ENCODE peak calls at places on chromosome 15, in seven cellular contexts. J is stimulated activated CD4-positive, alpha-beta T cell treated with anti-CD3 and anti-CD28 coated beads, Interleukin-2, amount 100 ng/mL, for 24 hours; H is EL; C is astrocyte of the spinal cord; D is RKO; W is NCI-H1694; B is posterior cingulate gyrus. I is an unnamed sample.

GRCh38 chr15:56927816-56928215 is 9.4 kb downstream of the TCF12 start:
- DNase-seq in C (no peak), H (peak; percentile 63), J (no peak), B (no peak), W (no peak), D (no peak), I (no peak)

GRCh38 chr15:32873292-32874114 is 155.7 kb downstream of the GREM1 start:
- DNase-seq in C (no peak), D (no peak), B (no peak), J (no peak), W (no peak), H (no peak), I (no peak)

GRCh38 chr15:66705277-66705927 is 3.4 kb downstream of the SMAD6 start:
- DNase-seq in W (no peak), J (no peak), C (no peak), H (no peak), B (no peak), D (no peak), I (peak; percentile 73)

GRCh38 chr15:58666957-58667356 is 82.5 kb downstream of the ADAM10 start:
- DNase-seq in H (peak; percentile 28), B (no peak), D (no peak), J (no peak), W (no peak), C (peak; percentile 29), I (no peak)

GRCh38 chr15:44034933-44035624 is 160.0 kb downstream of the FRMD5 start:
- DNase-seq in B (no peak), J (no peak), H (peak; percentile 70), W (no peak), D (peak; percentile 61), C (peak; percentile 82), I (no peak)

GRCh38 chr15:79593119-79593869 is 161.2 kb downstream of the MINAR1 start:
- DNase-seq in C (no peak), D (peak; percentile 18), B (no peak), J (no peak), H (no peak), W (no peak), I (no peak)

GRCh38 chr15:63374686-63375520 is 6.7 kb downstream of the CA12 start:
- DNase-seq in D (no peak), B (no peak), W (peak; percentile 9), J (peak; percentile 44), C (peak; percentile 87), H (peak; percentile 78), I (peak; percentile 53)

GRCh38 chr15:92806763-92807162 is 93.4 kb upstream of the CHD2 start:
- DNase-seq in D (no peak), W (no peak), B (peak; percentile 62), H (no peak), J (no peak), C (no peak), I (no peak)

GRCh38 chr15:66364944-66365343 is 8.5 kb upstream of the TIPIN start:
- DNase-seq in W (no peak), J (no peak), D (no peak), B (no peak), H (no peak), C (no peak), I (no peak)

GRCh38 chr15:100093211-100094126 is 248.3 kb downstream of the ADAMTS17 start:
- DNase-seq in B (no peak), J (no peak), H (no peak), C (peak; percentile 60), D (no peak), W (no peak), I (no peak)

GRCh38 chr15:77482570-77482969 is 61.9 kb downstream of the HMG20A start:
- DNase-seq in D (peak; percentile 15), B (no peak), J (no peak), W (no peak), C (peak; percentile 85), H (peak; percentile 86), I (no peak)

GRCh38 chr15:48343865-48344264 is 12.6 kb downstream of the DUT start:
- DNase-seq in J (no peak), H (no peak), W (no peak), D (no peak), B (no peak), C (no peak), I (no peak)

I was measured in NCI-H524.